ENCODE peak calls at places on chromosome 1, in four cellular contexts. E is RWPE1, R is natural killer cell, D is astrocyte of the spinal cord. O is an unnamed sample.

GRCh38 chr1:204883405-204883804 is 12.7 kb downstream of the NFASC start:
- DNase-seq in E (no peak), R (no peak), D (no peak), O (no peak)

GRCh38 chr1:55555971-55556370 is 340.8 kb upstream of the USP24 start:
- DNase-seq in E (no peak), R (no peak), D (no peak), O (no peak)

GRCh38 chr1:154839691-154840090 is 30.4 kb downstream of the KCNN3 start:
- DNase-seq in E (no peak), R (no peak), D (no peak), O (no peak)

GRCh38 chr1:10622896-10623295 is 148.1 kb downstream of the PEX14 start:
- DNase-seq in E (no peak), R (no peak), D (no peak), O (no peak)

GRCh38 chr1:149844096-149844495 is 55.3 kb upstream of the BOLA1 start:
- DNase-seq in E (peak), R (no peak), D (peak), O (peak)

GRCh38 chr1:17866451-17867029 is 111.4 kb downstream of the ACTL8 start:
- DNase-seq in E (peak), R (no peak), D (peak), O (peak)

GRCh38 chr1:12146343-12147112 is 20.3 kb upstream of the TNFRSF1B start:
- DNase-seq in E (no peak), R (no peak), D (no peak), O (no peak)

GRCh38 chr1:6336946-6337622 is 56.5 kb downstream of the ACOT7 start:
- DNase-seq in E (no peak), R (no peak), D (no peak), O (no peak)

GRCh38 chr1:213274140-213274539 is 223.1 kb downstream of the RPS6KC1 start:
- DNase-seq in E (no peak), R (no peak), D (no peak), O (no peak)

GRCh38 chr1:115179397-115179835 is 90.1 kb upstream of the TSPAN2 start:
- DNase-seq in E (peak), R (no peak), D (peak), O (peak)

GRCh38 chr1:234212764-234213406 is 160.4 kb upstream of the COA6 start:
- DNase-seq in E (peak), R (no peak), D (peak), O (peak)

GRCh38 chr1:35929730-35930592 is 944 bp upstream of the AGO3 start:
- DNase-seq in E (peak), R (peak), D (peak), O (peak)

GRCh38 chr1:1804301-1804700 is 26.0 kb upstream of the NADK start:
- DNase-seq in E (no peak), R (no peak), D (no peak), O (no peak)

GRCh38 chr1:101366513-101367215 is 129.8 kb downstream of the S1PR1 start:
- DNase-seq in E (no peak), R (no peak), D (no peak), O (no peak)

GRCh38 chr1:223423641-223424233 is 30.5 kb downstream of the CCDC185 start:
- DNase-seq in E (no peak), R (no peak), D (peak), O (peak)

GRCh38 chr1:21149430-21149861 is 27.3 kb downstream of the EIF4G3 start:
- DNase-seq in E (peak), R (no peak), D (peak), O (no peak)

GRCh38 chr1:54069792-54070548 is 16.6 kb downstream of the TCEANC2 start:
- DNase-seq in E (peak), R (no peak), D (peak), O (peak)

GRCh38 chr1:160078392-160079195 is 2.7 kb upstream of the KCNJ9 start:
- DNase-seq in E (peak), R (peak), D (no peak), O (peak)

GRCh38 chr1:55059302-55060132 is 20.2 kb downstream of the PCSK9 start:
- DNase-seq in E (no peak), R (no peak), D (no peak), O (no peak)

GRCh38 chr1:61741682-61742619 is at the start of gene PATJ:
- DNase-seq in E (peak), R (peak), D (peak), O (peak)

GRCh38 chr1:183185941-183186490 is at the start of gene LAMC2:
- DNase-seq in E (peak), R (no peak), D (peak), O (peak)

GRCh38 chr1:84299536-84300260 is 1.8 kb upstream of the SAMD13 start:
- DNase-seq in E (no peak), R (no peak), D (peak), O (peak)

GRCh38 chr1:177780096-177780700 is 189.7 kb downstream of the SEC16B start:
- DNase-seq in E (peak), R (no peak), D (peak), O (peak)

GRCh38 chr1:227234998-227235405 is 83.3 kb downstream of the CDC42BPA start:
- DNase-seq in E (peak), R (no peak), D (peak), O (peak)

GRCh38 chr1:53644496-53644895 is 94.5 kb downstream of the GLIS1 start:
- DNase-seq in E (no peak), R (no peak), D (no peak), O (no peak)

GRCh38 chr1:63774617-63775417 is 1.0 kb downstream of the ROR1 start:
- DNase-seq in E (peak), R (no peak), D (peak), O (peak)

GRCh38 chr1:192903142-192903541 is 94.3 kb downstream of the RGS2 start:
- DNase-seq in E (no peak), R (no peak), D (no peak), O (no peak)

GRCh38 chr1:109928591-109929111 is 18.0 kb downstream of the CSF1 start:
- DNase-seq in E (peak), R (no peak), D (peak), O (peak)

GRCh38 chr1:11501491-11501897 is 22.5 kb downstream of the DISP3 start:
- DNase-seq in E (no peak), R (no peak), D (no peak), O (no peak)

GRCh38 chr1:116494745-116495144 is 76.1 kb downstream of the CD58 start:
- DNase-seq in E (no peak), R (no peak), D (no peak), O (no peak)

GRCh38 chr1:46543761-46544560 is 7.5 kb downstream of the KNCN start:
- DNase-seq in E (no peak), R (no peak), D (no peak), O (no peak)

GRCh38 chr1:1240348-1240732 is 6.2 kb downstream of the C1QTNF12 start:
- DNase-seq in E (no peak), R (no peak), D (no peak), O (no peak)

GRCh38 chr1:164803366-164803765 is 244.4 kb downstream of the PBX1 start:
- DNase-seq in E (no peak), R (no peak), D (peak), O (no peak)

GRCh38 chr1:245837741-245838140 is 669.3 kb downstream of the SMYD3 start:
- DNase-seq in E (no peak), R (no peak), D (peak), O (no peak)

GRCh38 chr1:115641762-115642167 is at the start of gene VANGL1:
- DNase-seq in E (peak), R (peak), D (peak), O (peak)

GRCh38 chr1:68111804-68112436 is 61.5 kb upstream of the DIRAS3 start:
- DNase-seq in E (peak), R (no peak), D (peak), O (peak)
- TF ChIP-seq CTCF in E (peak), R (no peak), D (peak), O (peak)

GRCh38 chr1:112058815-112059450 is 69.5 kb upstream of the KCND3 start:
- DNase-seq in E (peak), R (no peak), D (no peak), O (no peak)
- TF ChIP-seq CTCF in E (no peak), R (no peak), D (no peak), O (no peak)

GRCh38 chr1:40746344-40747090 is 37.1 kb upstream of the KCNQ4 start:
- DNase-seq in E (no peak), R (no peak), D (no peak), O (no peak)
- TF ChIP-seq CTCF in E (no peak), R (no peak), D (no peak), O (no peak)

DNA sequence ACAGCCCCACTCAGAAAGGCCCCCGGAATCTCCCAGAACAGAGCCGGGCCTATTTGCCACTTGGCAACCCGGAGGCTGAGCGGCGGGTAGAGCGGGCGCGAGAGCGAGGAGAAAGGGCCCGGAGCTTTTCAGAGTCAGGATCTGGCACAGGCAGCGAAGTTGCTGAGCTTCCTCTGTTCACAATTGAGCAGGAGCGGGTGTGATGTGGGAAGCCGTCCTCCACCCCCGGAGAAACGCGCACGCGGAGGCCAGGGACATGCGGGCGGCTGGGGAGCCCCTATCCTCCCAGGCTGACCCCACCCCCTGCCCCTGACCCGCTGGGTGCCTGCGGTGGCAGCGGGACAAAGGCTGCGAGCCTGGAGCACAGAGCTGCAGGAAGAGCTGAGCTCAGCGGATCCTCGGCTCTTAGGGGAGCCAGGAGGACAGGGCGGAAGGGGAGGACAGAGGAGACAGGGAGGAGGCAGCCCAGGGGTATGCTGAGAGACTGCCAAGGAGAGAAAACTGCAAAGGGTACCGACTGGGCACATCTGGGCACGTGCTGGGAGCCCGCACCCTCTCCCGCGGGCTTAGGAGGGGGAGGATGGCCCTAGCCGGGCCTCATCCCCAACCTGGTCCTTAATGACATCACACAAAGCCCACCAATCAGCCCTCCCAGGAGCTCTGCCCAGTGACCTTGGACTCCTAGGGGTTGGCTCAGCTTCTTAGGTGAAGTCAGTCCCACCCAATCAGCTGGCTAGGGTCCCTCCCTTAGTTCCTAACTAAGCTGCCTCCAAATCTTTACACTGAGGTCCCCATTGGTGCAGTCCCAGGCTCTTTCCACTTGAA is 9.3 kb downstream of the KIF21B start:
- DNase-seq in E (no peak), R (no peak), D (no peak), O (no peak)
- TF ChIP-seq CTCF in E (no peak), R (no peak), D (no peak), O (no peak)

DNA sequence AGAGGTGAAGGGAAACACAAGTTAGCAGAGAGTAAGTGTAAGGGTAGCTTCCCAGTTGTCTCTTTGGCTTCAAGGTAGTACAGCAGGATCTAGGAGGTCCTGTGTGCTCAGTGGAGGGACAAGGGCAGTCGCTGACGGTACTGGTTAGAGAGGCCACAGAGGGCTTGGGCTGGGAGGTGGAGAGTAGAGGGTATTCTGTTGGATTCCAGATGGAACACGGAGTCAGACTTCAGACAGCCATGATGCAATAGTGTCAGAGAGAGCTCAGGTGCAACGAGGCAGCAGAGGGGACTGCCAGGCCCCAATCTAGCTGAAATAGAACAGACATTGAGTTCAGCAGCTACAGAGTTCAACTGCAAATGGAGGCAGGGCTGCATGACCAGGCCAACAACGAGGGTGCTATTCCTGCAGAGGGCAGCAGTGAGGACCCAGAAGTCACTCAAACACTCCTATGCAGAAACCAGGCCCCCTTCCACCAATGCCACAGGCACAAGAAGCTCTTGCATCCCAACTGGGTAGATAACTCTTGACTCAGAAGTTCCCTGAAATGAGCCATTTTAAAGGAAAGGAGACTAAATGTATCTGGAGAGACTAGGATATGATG is 325.0 kb upstream of the ESRRG start:
- DNase-seq in E (no peak), R (no peak), D (no peak), O (peak)
- TF ChIP-seq CTCF in E (no peak), R (no peak), D (peak), O (peak)

GRCh38 chr1:3321559-3322439 is 132.7 kb upstream of the ARHGEF16 start:
- DNase-seq in E (no peak), R (no peak), D (no peak), O (no peak)

GRCh38 chr1:3318329-3318728 is 136.1 kb upstream of the ARHGEF16 start:
- DNase-seq in E (no peak), R (no peak), D (no peak), O (no peak)

GRCh38 chr1:3322440-3323020 is 131.9 kb upstream of the ARHGEF16 start:
- DNase-seq in E (no peak), R (no peak), D (no peak), O (no peak)

GRCh38 chr1:3319874-3320245 is 134.6 kb upstream of the ARHGEF16 start:
- DNase-seq in E (peak), R (no peak), D (peak), O (peak)

DNA sequence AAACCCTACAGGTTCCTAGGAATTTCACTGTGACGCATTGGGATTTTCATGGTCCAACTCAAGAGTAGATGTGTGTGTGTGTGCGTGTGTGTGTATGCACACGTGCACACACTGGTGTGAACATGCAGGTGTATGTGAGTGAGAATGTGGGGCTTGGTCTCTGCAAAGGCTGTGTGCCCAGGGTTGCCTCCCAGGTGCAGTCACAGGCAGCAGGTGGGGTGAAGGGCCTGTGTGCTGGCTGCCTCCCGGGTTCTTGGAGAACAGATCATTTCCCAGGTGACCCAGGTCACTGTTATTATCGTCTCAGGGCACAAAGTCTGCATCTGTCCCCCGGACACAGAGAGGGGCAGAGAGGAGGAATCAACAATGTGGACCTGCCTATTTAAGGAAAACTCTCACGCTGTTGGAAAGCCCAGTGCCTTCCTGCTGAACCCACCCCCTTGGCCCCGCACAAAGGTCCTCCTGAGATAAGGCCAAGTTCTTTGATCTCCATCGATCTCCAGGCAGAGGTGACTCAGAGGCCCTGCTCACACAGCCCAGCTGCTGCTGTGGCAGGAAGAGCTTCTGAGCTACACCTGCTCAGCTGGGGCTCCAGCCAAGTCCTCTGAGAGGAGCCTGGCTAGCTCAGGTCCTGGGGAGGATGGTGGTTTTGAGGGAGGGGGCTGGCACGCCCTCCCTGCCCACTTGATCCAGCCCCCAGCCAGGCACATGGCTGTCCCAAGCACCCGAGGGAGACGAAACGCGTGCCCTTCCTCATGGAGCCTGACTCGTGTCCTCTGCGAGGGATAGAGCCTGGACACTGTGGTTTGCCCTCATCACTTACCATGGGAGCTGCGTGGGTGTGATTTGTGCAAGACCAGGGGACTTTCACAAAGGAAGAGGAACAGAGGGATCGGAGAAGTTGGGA is 134.0 kb upstream of the ARHGEF16 start:
- DNase-seq in E (no peak), R (no peak), D (peak), O (no peak)
- TF ChIP-seq CTCF in E (peak), R (no peak), D (no peak), O (no peak)